ENCODE peak calls at places on chromosomes 12 and 14, in six cellular contexts. One of them, this sample, is unnamed.

GRCh38 chr12:75665216-75665615 is 153.8 kb upstream of the KRR1 start:
- DNase-seq in astrocyte of the spinal cord: no peak
- DNase-seq in mesothelial cell of epicardium: no peak
- DNase-seq in nephron progenitor cell: no peak
- DNase-seq in left ventricle myocardium inferior: no peak
- DNase-seq in fibroblast of the aortic adventitia: no peak
- DNase-seq in this sample: no peak

GRCh38 chr14:32620724-32621123 is 291.6 kb downstream of the AKAP6 start:
- DNase-seq in astrocyte of the spinal cord: no peak
- DNase-seq in mesothelial cell of epicardium: no peak
- DNase-seq in nephron progenitor cell: no peak
- DNase-seq in left ventricle myocardium inferior: no peak
- DNase-seq in fibroblast of the aortic adventitia: no peak
- DNase-seq in this sample: no peak

GRCh38 chr14:92287987-92288386 is 35.0 kb upstream of the SLC24A4 start:
- DNase-seq in astrocyte of the spinal cord: no peak
- DNase-seq in mesothelial cell of epicardium: no peak
- DNase-seq in nephron progenitor cell: no peak
- DNase-seq in left ventricle myocardium inferior: no peak
- DNase-seq in fibroblast of the aortic adventitia: no peak
- DNase-seq in this sample: no peak

GRCh38 chr12:49867580-49868341 is 24.9 kb upstream of the BCDIN3D start:
- DNase-seq in astrocyte of the spinal cord: no peak
- DNase-seq in mesothelial cell of epicardium: no peak
- DNase-seq in nephron progenitor cell: no peak
- DNase-seq in left ventricle myocardium inferior: no peak
- DNase-seq in fibroblast of the aortic adventitia: peak; percentile 36
- DNase-seq in this sample: no peak

GRCh38 chr12:111304642-111305071 is 64.2 kb downstream of the PHETA1 start:
- DNase-seq in astrocyte of the spinal cord: peak; percentile 8
- DNase-seq in mesothelial cell of epicardium: no peak
- DNase-seq in nephron progenitor cell: peak; percentile 50
- DNase-seq in left ventricle myocardium inferior: no peak
- DNase-seq in fibroblast of the aortic adventitia: peak; percentile 6
- DNase-seq in this sample: no peak

GRCh38 chr12:67484788-67485480 is 163.6 kb upstream of the DYRK2 start:
- DNase-seq in astrocyte of the spinal cord: no peak
- DNase-seq in mesothelial cell of epicardium: no peak
- DNase-seq in nephron progenitor cell: no peak
- DNase-seq in left ventricle myocardium inferior: no peak
- DNase-seq in fibroblast of the aortic adventitia: no peak
- DNase-seq in this sample: no peak

GRCh38 chr14:51609251-51609986 is 42.3 kb upstream of the FRMD6 start:
- DNase-seq in astrocyte of the spinal cord: peak; percentile 61
- DNase-seq in mesothelial cell of epicardium: no peak
- DNase-seq in nephron progenitor cell: no peak
- DNase-seq in left ventricle myocardium inferior: no peak
- DNase-seq in fibroblast of the aortic adventitia: no peak
- DNase-seq in this sample: no peak

GRCh38 chr12:12837025-12837872 is 24.1 kb downstream of the DDX47 start:
- DNase-seq in astrocyte of the spinal cord: peak; percentile 83
- DNase-seq in mesothelial cell of epicardium: peak; percentile 21
- DNase-seq in nephron progenitor cell: peak; percentile 31
- DNase-seq in left ventricle myocardium inferior: no peak
- DNase-seq in fibroblast of the aortic adventitia: peak; percentile 82
- DNase-seq in this sample: peak; percentile 39

GRCh38 chr12:51620448-51620847 is 29.4 kb downstream of the SCN8A start:
- DNase-seq in astrocyte of the spinal cord: no peak
- DNase-seq in mesothelial cell of epicardium: no peak
- DNase-seq in nephron progenitor cell: no peak
- DNase-seq in left ventricle myocardium inferior: no peak
- DNase-seq in fibroblast of the aortic adventitia: peak; percentile 76
- DNase-seq in this sample: no peak

GRCh38 chr12:115946092-115946491 is 331.4 kb downstream of the MED13L start:
- DNase-seq in astrocyte of the spinal cord: no peak
- DNase-seq in mesothelial cell of epicardium: no peak
- DNase-seq in nephron progenitor cell: no peak
- DNase-seq in left ventricle myocardium inferior: no peak
- DNase-seq in fibroblast of the aortic adventitia: no peak
- DNase-seq in this sample: no peak

GRCh38 chr12:67786086-67786485 is 137.5 kb downstream of the DYRK2 start:
- DNase-seq in astrocyte of the spinal cord: no peak
- DNase-seq in mesothelial cell of epicardium: no peak
- DNase-seq in nephron progenitor cell: no peak
- DNase-seq in left ventricle myocardium inferior: no peak
- DNase-seq in fibroblast of the aortic adventitia: no peak
- DNase-seq in this sample: no peak

GRCh38 chr12:119406811-119407210 is 72.3 kb downstream of the CCDC60 start:
- DNase-seq in astrocyte of the spinal cord: no peak
- DNase-seq in mesothelial cell of epicardium: no peak
- DNase-seq in nephron progenitor cell: no peak
- DNase-seq in left ventricle myocardium inferior: no peak
- DNase-seq in fibroblast of the aortic adventitia: no peak
- DNase-seq in this sample: no peak

GRCh38 chr14:39396448-39396847 is 35.8 kb downstream of the FBXO33 start:
- DNase-seq in astrocyte of the spinal cord: peak; percentile 12
- DNase-seq in mesothelial cell of epicardium: no peak
- DNase-seq in nephron progenitor cell: no peak
- DNase-seq in left ventricle myocardium inferior: no peak
- DNase-seq in fibroblast of the aortic adventitia: peak; percentile 30
- DNase-seq in this sample: no peak

GRCh38 chr14:21868442-21869046 is 194.9 kb upstream of the OR4E1 start:
- DNase-seq in astrocyte of the spinal cord: peak; percentile 50
- DNase-seq in mesothelial cell of epicardium: no peak
- DNase-seq in nephron progenitor cell: peak; percentile 71
- DNase-seq in left ventricle myocardium inferior: no peak
- DNase-seq in fibroblast of the aortic adventitia: peak; percentile 16
- DNase-seq in this sample: no peak

GRCh38 chr12:109609256-109609821 is 35.7 kb downstream of the MVK start:
- DNase-seq in astrocyte of the spinal cord: no peak
- DNase-seq in mesothelial cell of epicardium: no peak
- DNase-seq in nephron progenitor cell: no peak
- DNase-seq in left ventricle myocardium inferior: no peak
- DNase-seq in fibroblast of the aortic adventitia: no peak
- DNase-seq in this sample: no peak

GRCh38 chr12:106586803-106587684 is 4.2 kb downstream of the RFX4 start:
- DNase-seq in astrocyte of the spinal cord: no peak
- DNase-seq in mesothelial cell of epicardium: no peak
- DNase-seq in nephron progenitor cell: peak; percentile 69
- DNase-seq in left ventricle myocardium inferior: no peak
- DNase-seq in fibroblast of the aortic adventitia: no peak
- DNase-seq in this sample: no peak

GRCh38 chr12:53096089-53096741 is 1.3 kb upstream of the IGFBP6 start:
- DNase-seq in astrocyte of the spinal cord: peak; percentile 23
- DNase-seq in mesothelial cell of epicardium: no peak
- DNase-seq in nephron progenitor cell: peak; percentile 38
- DNase-seq in left ventricle myocardium inferior: peak; percentile 82
- DNase-seq in fibroblast of the aortic adventitia: peak; percentile 95
- DNase-seq in this sample: peak; percentile 10

GRCh38 chr12:54128466-54128865 is 60.3 kb downstream of the SMUG1 start:
- DNase-seq in astrocyte of the spinal cord: no peak
- DNase-seq in mesothelial cell of epicardium: no peak
- DNase-seq in nephron progenitor cell: no peak
- DNase-seq in left ventricle myocardium inferior: no peak
- DNase-seq in fibroblast of the aortic adventitia: no peak
- DNase-seq in this sample: no peak

GRCh38 chr12:49389092-49389703 is 21.9 kb downstream of the SPATS2 start:
- DNase-seq in astrocyte of the spinal cord: no peak
- DNase-seq in mesothelial cell of epicardium: no peak
- DNase-seq in nephron progenitor cell: peak; percentile 49
- DNase-seq in left ventricle myocardium inferior: peak; percentile 36
- DNase-seq in fibroblast of the aortic adventitia: no peak
- DNase-seq in this sample: peak; percentile 33

GRCh38 chr14:94485944-94486841 is 10.2 kb upstream of the SERPINA9 start:
- DNase-seq in astrocyte of the spinal cord: peak; percentile 50
- DNase-seq in mesothelial cell of epicardium: peak; percentile 42
- DNase-seq in nephron progenitor cell: peak; percentile 84
- DNase-seq in left ventricle myocardium inferior: peak; percentile 27
- DNase-seq in fibroblast of the aortic adventitia: peak; percentile 54
- DNase-seq in this sample: peak; percentile 56

GRCh38 chr14:31936100-31936499 is 141.0 kb upstream of the ARHGAP5 start:
- DNase-seq in astrocyte of the spinal cord: no peak
- DNase-seq in mesothelial cell of epicardium: no peak
- DNase-seq in nephron progenitor cell: no peak
- DNase-seq in left ventricle myocardium inferior: no peak
- DNase-seq in fibroblast of the aortic adventitia: no peak
- DNase-seq in this sample: no peak

GRCh38 chr12:23528316-23528715 is 421.2 kb downstream of the SOX5 start:
- DNase-seq in astrocyte of the spinal cord: no peak
- DNase-seq in mesothelial cell of epicardium: no peak
- DNase-seq in nephron progenitor cell: no peak
- DNase-seq in left ventricle myocardium inferior: no peak
- DNase-seq in fibroblast of the aortic adventitia: no peak
- DNase-seq in this sample: no peak

GRCh38 chr12:86917121-86917520 is 660.9 kb upstream of the MGAT4C start:
- DNase-seq in astrocyte of the spinal cord: no peak
- DNase-seq in mesothelial cell of epicardium: no peak
- DNase-seq in nephron progenitor cell: no peak
- DNase-seq in left ventricle myocardium inferior: no peak
- DNase-seq in fibroblast of the aortic adventitia: no peak
- DNase-seq in this sample: no peak

DNA sequence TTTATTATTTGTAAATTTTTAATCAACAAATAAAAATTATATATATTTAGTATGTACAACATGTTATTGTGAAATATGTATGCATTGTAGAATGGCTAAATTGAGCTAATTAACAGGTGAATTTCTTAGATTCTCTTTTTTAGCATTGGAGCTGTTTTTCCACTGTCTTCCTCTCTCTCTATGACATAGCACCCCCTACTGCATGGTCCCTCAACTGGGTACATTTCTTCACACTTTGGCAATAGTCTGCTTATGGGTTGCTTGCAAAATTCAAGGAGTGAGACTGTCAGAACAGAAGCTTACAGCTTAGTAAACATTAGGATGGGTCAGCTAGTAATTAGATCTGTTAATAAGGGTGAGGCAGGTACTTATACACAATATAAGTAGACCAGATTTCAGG is 658.5 kb upstream of the MGAT4C start:
- DNase-seq in astrocyte of the spinal cord: peak; percentile 56
- DNase-seq in mesothelial cell of epicardium: no peak
- DNase-seq in nephron progenitor cell: peak; percentile 11
- DNase-seq in left ventricle myocardium inferior: no peak
- DNase-seq in fibroblast of the aortic adventitia: peak; percentile 78
- DNase-seq in this sample: no peak
- TF ChIP-seq CTCF in astrocyte of the spinal cord: peak; percentile 73
- TF ChIP-seq CTCF in mesothelial cell of epicardium: peak; percentile 24
- TF ChIP-seq CTCF in nephron progenitor cell: peak; percentile 51
- TF ChIP-seq CTCF in left ventricle myocardium inferior: peak; percentile 52
- TF ChIP-seq CTCF in fibroblast of the aortic adventitia: peak; percentile 76
- TF ChIP-seq CTCF in this sample: peak; percentile 83

GRCh38 chr12:39010406-39010805 is 105.0 kb upstream of the CPNE8 start:
- DNase-seq in astrocyte of the spinal cord: no peak
- DNase-seq in mesothelial cell of epicardium: no peak
- DNase-seq in nephron progenitor cell: no peak
- DNase-seq in left ventricle myocardium inferior: no peak
- DNase-seq in fibroblast of the aortic adventitia: no peak
- DNase-seq in this sample: no peak
- TF ChIP-seq CTCF in astrocyte of the spinal cord: no peak
- TF ChIP-seq CTCF in mesothelial cell of epicardium: no peak
- TF ChIP-seq CTCF in nephron progenitor cell: no peak
- TF ChIP-seq CTCF in left ventricle myocardium inferior: no peak
- TF ChIP-seq CTCF in fibroblast of the aortic adventitia: no peak
- TF ChIP-seq CTCF in this sample: no peak

GRCh38 chr14:59009967-59010366 is 178.5 kb upstream of the DAAM1 start:
- DNase-seq in astrocyte of the spinal cord: no peak
- DNase-seq in mesothelial cell of epicardium: no peak
- DNase-seq in nephron progenitor cell: no peak
- DNase-seq in left ventricle myocardium inferior: no peak
- DNase-seq in fibroblast of the aortic adventitia: no peak
- DNase-seq in this sample: no peak

DNA sequence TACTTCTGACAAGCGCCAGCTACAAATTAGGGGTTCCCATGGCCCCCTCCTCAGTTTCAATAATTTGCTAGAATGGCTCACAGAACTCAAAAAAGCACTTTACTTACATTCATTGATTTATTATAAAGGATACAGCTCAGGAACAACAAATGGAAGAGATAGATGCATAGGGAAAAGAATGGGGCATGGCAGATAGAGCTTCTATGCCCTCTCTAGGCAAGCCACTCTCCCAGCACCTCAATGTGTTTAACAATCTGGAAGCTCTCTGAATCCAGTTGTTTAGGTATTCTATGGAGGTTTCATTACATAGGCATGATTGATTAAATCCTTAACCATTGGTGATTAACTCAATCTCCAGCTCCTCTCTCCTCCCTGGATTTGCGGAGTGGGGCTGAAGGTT is 184.5 kb upstream of the DAAM1 start:
- DNase-seq in astrocyte of the spinal cord: no peak
- DNase-seq in mesothelial cell of epicardium: no peak
- DNase-seq in nephron progenitor cell: no peak
- DNase-seq in left ventricle myocardium inferior: no peak
- DNase-seq in fibroblast of the aortic adventitia: peak; percentile 47
- DNase-seq in this sample: no peak
- TF ChIP-seq CTCF in astrocyte of the spinal cord: peak; percentile 33
- TF ChIP-seq CTCF in mesothelial cell of epicardium: no peak
- TF ChIP-seq CTCF in nephron progenitor cell: no peak
- TF ChIP-seq CTCF in left ventricle myocardium inferior: peak; percentile 30
- TF ChIP-seq CTCF in fibroblast of the aortic adventitia: peak; percentile 53
- TF ChIP-seq CTCF in this sample: no peak

DNA sequence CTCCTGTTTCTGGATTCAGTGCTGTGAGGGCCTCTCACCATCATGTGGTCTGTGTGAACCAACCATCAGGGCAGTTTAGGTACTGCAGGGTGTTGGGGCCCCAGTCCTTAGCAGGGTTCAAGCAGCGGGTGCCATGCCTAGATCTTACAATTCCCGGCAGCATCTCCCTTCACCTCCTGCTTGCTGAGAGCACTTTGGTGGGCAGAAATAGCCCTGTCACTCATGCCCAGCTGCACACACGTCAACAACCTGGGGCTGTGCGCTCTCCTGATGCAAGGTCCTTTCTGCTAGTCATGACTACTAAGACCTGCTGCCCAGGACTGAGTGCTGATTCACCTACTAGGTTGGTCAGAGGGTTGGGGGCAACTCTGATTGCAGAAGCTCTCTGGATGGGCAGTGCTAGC is 72.1 kb downstream of the NINJ2 start:
- DNase-seq in astrocyte of the spinal cord: no peak
- DNase-seq in mesothelial cell of epicardium: no peak
- DNase-seq in nephron progenitor cell: no peak
- DNase-seq in left ventricle myocardium inferior: peak; percentile 78
- DNase-seq in fibroblast of the aortic adventitia: no peak
- DNase-seq in this sample: no peak
- TF ChIP-seq CTCF in astrocyte of the spinal cord: no peak
- TF ChIP-seq CTCF in mesothelial cell of epicardium: no peak
- TF ChIP-seq CTCF in nephron progenitor cell: no peak
- TF ChIP-seq CTCF in left ventricle myocardium inferior: peak; percentile 64
- TF ChIP-seq CTCF in fibroblast of the aortic adventitia: peak; percentile 16
- TF ChIP-seq CTCF in this sample: no peak

DNA sequence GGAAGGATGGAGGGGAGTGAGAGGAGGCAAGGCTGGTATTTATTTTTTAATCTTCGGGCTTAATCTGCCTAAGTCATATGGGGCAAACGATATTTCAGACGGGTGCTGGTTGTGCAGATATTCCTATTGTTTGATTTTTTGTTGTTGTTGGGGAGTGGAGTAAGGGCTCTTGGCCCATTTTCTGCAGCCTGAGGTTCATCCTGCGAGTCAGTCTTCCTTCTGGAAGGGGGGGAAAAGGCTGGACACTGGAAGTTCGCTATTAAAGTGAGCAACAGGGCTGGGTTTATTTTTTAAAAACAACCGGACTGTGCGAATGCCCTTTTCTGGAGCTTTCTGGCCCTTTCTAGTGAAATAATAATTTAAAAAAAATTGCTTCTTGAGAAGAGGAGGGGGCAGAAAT is 2.3 kb downstream of the NRXN3 start:
- DNase-seq in astrocyte of the spinal cord: no peak
- DNase-seq in mesothelial cell of epicardium: no peak
- DNase-seq in nephron progenitor cell: no peak
- DNase-seq in left ventricle myocardium inferior: no peak
- DNase-seq in fibroblast of the aortic adventitia: no peak
- DNase-seq in this sample: no peak
- TF ChIP-seq CTCF in astrocyte of the spinal cord: no peak
- TF ChIP-seq CTCF in mesothelial cell of epicardium: no peak
- TF ChIP-seq CTCF in nephron progenitor cell: no peak
- TF ChIP-seq CTCF in left ventricle myocardium inferior: no peak
- TF ChIP-seq CTCF in fibroblast of the aortic adventitia: no peak
- TF ChIP-seq CTCF in this sample: no peak